ENCODE peak calls at places on chromosome 15, in six cellular contexts. S, L, F, Q, B and C are unnamed samples.
A peak's percentile ranks its signal among the peaks of the same experiment; 100 is the strongest.

GRCh38 chr15:61994216-61994615 is 66.0 kb downstream of the VPS13C start:
- DNase-seq in Q (peak; percentile 37), F (no peak), S (no peak), L (no peak), B (peak; percentile 63), C (no peak)

GRCh38 chr15:98801234-98801561 is 152.9 kb downstream of the IGF1R start:
- DNase-seq in L (no peak), S (no peak), B (no peak), F (no peak), Q (no peak), C (peak; percentile 99)

GRCh38 chr15:45121706-45122417 is 7.7 kb downstream of the DUOXA2 start:
- DNase-seq in B (peak; percentile 88), Q (peak; percentile 52), S (peak; percentile 15), L (no peak), F (peak; percentile 90), C (no peak)

GRCh38 chr15:25208735-25209134 is 230.1 kb downstream of the UBE3A start:
- DNase-seq in L (no peak), F (no peak), B (no peak), S (no peak), Q (no peak), C (no peak)

GRCh38 chr15:74725241-74725774 is at the start of gene CYP1A1:
- DNase-seq in S (peak; percentile 58), B (peak; percentile 33), F (peak; percentile 42), Q (no peak), L (no peak), C (no peak)

GRCh38 chr15:64068133-64068532 is 21.8 kb upstream of the DAPK2 start:
- DNase-seq in F (no peak), B (no peak), L (no peak), S (no peak), Q (no peak), C (no peak)

GRCh38 chr15:98873441-98874218 is 134.0 kb downstream of the PGPEP1L start:
- DNase-seq in L (no peak), B (peak; percentile 96), Q (peak; percentile 66), F (peak; percentile 87), S (no peak), C (no peak)

GRCh38 chr15:31442203-31443090 is 115.8 kb downstream of the KLF13 start:
- DNase-seq in S (no peak), L (no peak), Q (peak; percentile 85), B (peak; percentile 90), F (peak; percentile 59), C (no peak)